ENCODE peak calls at places on chromosomes 6 and 20, in four cellular contexts. M, L, X and W are unnamed samples.

GRCh38 chr6:137145421-137145820 is 28.0 kb downstream of the IL22RA2 start:
- DNase-seq in L (no peak), M (no peak), X (no peak), W (no peak)

GRCh38 chr6:3071568-3071967 is 3.3 kb downstream of the RIPK1 start:
- DNase-seq in M (no peak), X (no peak), L (no peak), W (no peak)

GRCh38 chr20:5696011-5696559 is 54.1 kb upstream of the SHLD1 start:
- DNase-seq in L (no peak), X (no peak), M (no peak), W (no peak)

GRCh38 chr6:86459978-86460377 is 477.4 kb upstream of the HTR1E start:
- DNase-seq in X (no peak), M (no peak), L (no peak), W (no peak)

GRCh38 chr6:65623569-65623968 is 83.5 kb downstream of the EYS start:
- DNase-seq in M (no peak), L (no peak), X (no peak), W (no peak)

GRCh38 chr6:118912646-118913045 is 18.7 kb downstream of the ASF1A start:
- DNase-seq in X (no peak), L (no peak), M (no peak), W (no peak)

GRCh38 chr6:140858381-140858971 is 1274.2 kb upstream of the GJE1 start:
- DNase-seq in L (no peak), X (no peak), M (no peak), W (no peak)

GRCh38 chr20:51348866-51349265 is 193.7 kb downstream of the NFATC2 start:
- DNase-seq in X (no peak), M (no peak), L (no peak), W (no peak)

GRCh38 chr6:52595796-52596130 is 18.9 kb upstream of the TRAM2 start:
- DNase-seq in L (no peak), X (no peak), M (no peak), W (no peak)

GRCh38 chr6:6631526-6632276 is 43.2 kb downstream of the LY86 start:
- DNase-seq in M (no peak), X (no peak), L (no peak), W (no peak)

GRCh38 chr6:165854061-165854862 is 191.2 kb upstream of the PDE10A start:
- DNase-seq in M (no peak), L (no peak), X (no peak), W (no peak)